ENCODE peak calls at places on chromosomes 1 and 21, in ten cellular contexts. O is transverse colon; B is adrenal gland; X is pancreas; I is right cardiac atrium; A is thoracic aorta; N is IMR-90; E is CD8-positive, alpha-beta T cell; K is prostate gland; V is tibial nerve. Z is an unnamed sample. For H3K4me1, the result is how much of the 10 kb centered on the place peaks cover.

GRCh38 chr1:6351480-6352137 is 42.0 kb downstream of the ACOT7 start:
- DNase-seq in O (peak), B (peak), X (peak), I (no peak), A (no peak), N (no peak), E (no peak), K (peak), V (no peak), Z (peak)

GRCh38 chr1:36900128-36900527 is 134.2 kb downstream of the GRIK3 start:
- DNase-seq in O (no peak), B (no peak), X (no peak), I (no peak), A (no peak), N (no peak), E (no peak), K (no peak), V (no peak), Z (no peak)

GRCh38 chr1:90721210-90722194 is 4.4 kb upstream of the BARHL2 start:
- DNase-seq in O (peak), B (no peak), X (no peak), I (peak), A (no peak), N (peak), E (no peak), K (no peak), V (no peak), Z (peak)

GRCh38 chr1:13732971-13733667 is 33.1 kb downstream of the PRDM2 start:
- DNase-seq in O (no peak), B (no peak), X (no peak), I (no peak), A (no peak), N (no peak), E (peak), K (no peak), V (no peak), Z (no peak)

GRCh38 chr1:16175610-16176553 is 20.0 kb upstream of the EPHA2 start:
- DNase-seq in O (peak), B (peak), X (peak), I (peak), A (peak), N (peak), E (no peak), K (peak), V (peak), Z (peak)

GRCh38 chr21:33232640-33233039 is 2.9 kb downstream of the IFNAR2 start:
- DNase-seq in O (no peak), B (no peak), X (no peak), I (no peak), A (no peak), N (no peak), E (no peak), K (no peak), V (no peak), Z (no peak)

GRCh38 chr21:45534591-45535331 is 7.5 kb downstream of the SLC19A1 start:
- DNase-seq in O (peak), B (peak), X (peak), I (peak), A (no peak), N (no peak), E (peak), K (no peak), V (peak), Z (no peak)

GRCh38 chr1:229557214-229557850 is 1.2 kb downstream of the ABCB10 start:
- DNase-seq in O (no peak), B (no peak), X (no peak), I (no peak), A (no peak), N (peak), E (no peak), K (no peak), V (no peak), Z (no peak)

GRCh38 chr1:54417123-54417522 is 10.9 kb upstream of the SSBP3 start:
- DNase-seq in O (no peak), B (no peak), X (no peak), I (no peak), A (no peak), N (no peak), E (no peak), K (no peak), V (no peak), Z (no peak)

GRCh38 chr1:107803579-107803978 is 161.4 kb downstream of the VAV3 start:
- DNase-seq in O (no peak), B (no peak), X (no peak), I (no peak), A (no peak), N (no peak), E (no peak), K (no peak), V (no peak), Z (no peak)

GRCh38 chr1:179816196-179816960 is 61.2 kb downstream of the TOR1AIP2 start:
- DNase-seq in O (no peak), B (no peak), X (no peak), I (peak), A (no peak), N (peak), E (no peak), K (no peak), V (peak), Z (no peak)

GRCh38 chr1:19372136-19372514 is 60.0 kb downstream of the SLC66A1 start:
- DNase-seq in O (no peak), B (no peak), X (no peak), I (no peak), A (no peak), N (no peak), E (no peak), K (no peak), V (no peak), Z (no peak)

GRCh38 chr1:21308330-21308729 is 18.1 kb upstream of the ECE1 start:
- DNase-seq in O (no peak), B (no peak), X (no peak), I (no peak), A (no peak), N (no peak), E (no peak), K (no peak), V (no peak), Z (no peak)

GRCh38 chr1:168739908-168740307 is 10.9 kb upstream of the DPT start:
- DNase-seq in O (no peak), B (no peak), X (no peak), I (no peak), A (no peak), N (no peak), E (no peak), K (no peak), V (no peak), Z (no peak)

GRCh38 chr1:18999287-18999852 is 42.9 kb upstream of the IFFO2 start:
- DNase-seq in O (no peak), B (no peak), X (no peak), I (no peak), A (peak), N (peak), E (no peak), K (peak), V (no peak), Z (no peak)

GRCh38 chr1:10821388-10821787 is 24.9 kb upstream of the CASZ1 start:
- DNase-seq in O (no peak), B (no peak), X (no peak), I (no peak), A (no peak), N (no peak), E (no peak), K (no peak), V (no peak), Z (no peak)

GRCh38 chr1:51663721-51664120 is 46.8 kb downstream of the OSBPL9 start:
- DNase-seq in O (no peak), B (no peak), X (no peak), I (no peak), A (no peak), N (no peak), E (no peak), K (no peak), V (no peak), Z (no peak)

GRCh38 chr1:51663105-51663504 is 46.2 kb downstream of the OSBPL9 start:
- DNase-seq in O (no peak), B (no peak), X (no peak), I (no peak), A (no peak), N (peak), E (no peak), K (no peak), V (no peak), Z (no peak)

GRCh38 chr1:51667556-51667955 is 50.7 kb downstream of the OSBPL9 start:
- DNase-seq in O (no peak), B (no peak), X (no peak), I (no peak), A (no peak), N (no peak), E (no peak), K (no peak), V (no peak), Z (no peak)

GRCh38 chr1:51666463-51666862 is 49.6 kb downstream of the OSBPL9 start:
- DNase-seq in O (no peak), B (peak), X (no peak), I (peak), A (peak), N (peak), E (no peak), K (no peak), V (no peak), Z (no peak)

DNA sequence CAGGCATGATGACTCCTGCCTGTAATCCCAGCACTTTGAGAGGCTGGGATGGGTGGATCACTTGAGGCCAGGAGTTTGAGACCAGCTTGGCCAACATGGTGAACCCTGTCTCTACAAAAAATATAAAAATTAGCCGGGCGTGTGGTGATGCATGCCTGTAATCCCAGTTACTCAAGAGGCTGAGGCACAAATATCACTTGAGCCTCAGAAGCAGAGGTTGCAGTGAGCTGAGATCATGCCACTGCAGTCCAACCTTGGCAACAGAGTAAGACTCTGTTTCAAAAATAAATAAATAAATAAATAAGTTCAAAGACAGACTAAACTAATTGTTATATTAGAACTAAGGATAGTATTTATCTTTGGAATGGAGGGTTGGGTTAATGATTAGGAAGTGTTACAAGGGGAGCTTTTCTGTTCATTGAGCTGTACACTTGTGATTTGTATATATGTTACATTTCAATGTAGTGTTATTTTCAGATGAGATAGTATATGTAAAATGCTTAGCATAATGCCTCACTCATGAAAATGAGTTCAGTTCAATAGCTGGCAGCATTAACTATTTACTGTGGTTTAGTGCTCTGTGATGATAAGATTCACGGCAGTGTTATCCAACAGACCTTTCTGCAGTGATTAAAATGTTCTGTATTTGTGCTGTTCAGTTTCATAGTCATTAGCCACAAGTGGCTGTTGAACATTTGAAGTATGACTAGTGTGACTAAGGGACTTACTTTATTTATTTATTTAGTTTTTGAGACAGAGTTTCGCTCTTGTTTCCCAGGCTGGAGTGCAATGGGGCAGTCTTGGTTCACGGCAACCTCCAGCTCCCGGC is 47.7 kb downstream of the OSBPL9 start:
- DNase-seq in O (no peak), B (no peak), X (no peak), I (no peak), A (no peak), N (peak), E (no peak), K (no peak), V (no peak), Z (no peak)
- H3K4me1 ChIP-seq in O (under half), B (under half), X (under half), I (under half), A (under half), N (under half), E (under half), K (under half), V (half or more), Z (under half)

GRCh38 chr1:33126411-33127000 is 45.6 kb downstream of the AZIN2 start:
- DNase-seq in O (no peak), B (no peak), X (no peak), I (no peak), A (no peak), N (no peak), E (no peak), K (no peak), V (no peak), Z (no peak)

GRCh38 chr1:33130297-33130696 is 49.3 kb downstream of the AZIN2 start:
- DNase-seq in O (no peak), B (no peak), X (no peak), I (no peak), A (no peak), N (peak), E (no peak), K (no peak), V (no peak), Z (no peak)

GRCh38 chr1:33127001-33127823 is 46.3 kb downstream of the AZIN2 start:
- DNase-seq in O (peak), B (peak), X (peak), I (peak), A (peak), N (peak), E (peak), K (peak), V (peak), Z (peak)

GRCh38 chr1:33131191-33131590 is 50.2 kb downstream of the AZIN2 start:
- DNase-seq in O (no peak), B (no peak), X (no peak), I (no peak), A (no peak), N (no peak), E (no peak), K (no peak), V (no peak), Z (no peak)

GRCh38 chr1:33128781-33129180 is 47.8 kb downstream of the AZIN2 start:
- DNase-seq in O (no peak), B (no peak), X (no peak), I (no peak), A (no peak), N (no peak), E (no peak), K (no peak), V (no peak), Z (no peak)
- H3K27ac ChIP-seq in O (no peak), B (no peak), X (no peak), I (no peak), A (no peak), N (no peak), E (no peak), K (no peak), V (no peak), Z (no peak)

GRCh38 chr1:206709772-206710456 is 25.2 kb downstream of the MAPKAPK2 start:
- DNase-seq in O (no peak), B (no peak), X (no peak), I (no peak), A (no peak), N (peak), E (no peak), K (no peak), V (no peak), Z (no peak)
- H3K4me1 ChIP-seq in O (half or more), B (under half), X (under half), I (under half), A (half or more), N (under half), E (half or more), K (under half), V (half or more), Z (under half)

GRCh38 chr1:53051676-53052075 is 10.3 kb upstream of the PODN start:
- DNase-seq in O (no peak), B (no peak), X (no peak), I (no peak), A (no peak), N (no peak), E (no peak), K (no peak), V (no peak), Z (no peak)

GRCh38 chr1:53061859-53062714 is at the start of gene PODN:
- DNase-seq in O (no peak), B (no peak), X (peak), I (peak), A (no peak), N (no peak), E (no peak), K (no peak), V (peak), Z (peak)

GRCh38 chr1:53061123-53061858 is 722 bp upstream of the PODN start:
- DNase-seq in O (no peak), B (no peak), X (peak), I (peak), A (no peak), N (no peak), E (no peak), K (no peak), V (peak), Z (peak)

GRCh38 chr1:53060580-53060979 is 1.4 kb upstream of the PODN start:
- DNase-seq in O (no peak), B (peak), X (no peak), I (no peak), A (no peak), N (peak), E (no peak), K (no peak), V (no peak), Z (no peak)

DNA sequence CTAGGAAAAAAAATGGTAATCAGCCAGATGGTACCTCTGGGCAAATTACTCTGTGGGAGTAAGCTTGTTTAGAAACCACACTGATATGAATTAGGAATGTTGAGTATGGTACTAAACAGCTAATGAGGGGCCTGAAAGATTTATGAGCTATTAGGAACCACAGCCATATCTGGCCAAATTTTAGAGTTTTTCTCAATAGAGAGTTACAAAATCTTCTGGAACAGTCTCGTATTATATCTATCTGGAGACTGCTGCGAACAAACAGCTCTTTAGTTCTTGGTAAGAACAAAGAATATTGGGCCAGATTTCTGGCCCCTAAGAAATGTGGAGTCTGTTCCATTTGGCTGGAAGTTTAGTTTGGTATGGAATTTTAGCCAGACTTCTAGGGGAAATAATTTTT is 4.9 kb upstream of the PODN start:
- DNase-seq in O (no peak), B (no peak), X (no peak), I (no peak), A (no peak), N (no peak), E (no peak), K (no peak), V (no peak), Z (no peak)
- H3K27ac ChIP-seq in O (peak), B (peak), X (no peak), I (no peak), A (no peak), N (no peak), E (no peak), K (no peak), V (peak), Z (no peak)

GRCh38 chr1:9425859-9426258 is 113.4 kb upstream of the SLC25A33 start:
- DNase-seq in O (no peak), B (no peak), X (no peak), I (no peak), A (no peak), N (no peak), E (peak), K (no peak), V (no peak), Z (no peak)

GRCh38 chr1:9429369-9429766 is 109.9 kb upstream of the SLC25A33 start:
- DNase-seq in O (no peak), B (no peak), X (no peak), I (no peak), A (no peak), N (no peak), E (no peak), K (no peak), V (no peak), Z (no peak)

GRCh38 chr1:9426291-9426711 is 113.0 kb upstream of the SLC25A33 start:
- DNase-seq in O (peak), B (no peak), X (no peak), I (no peak), A (no peak), N (no peak), E (peak), K (no peak), V (no peak), Z (peak)

GRCh38 chr1:9428601-9429368 is 110.5 kb upstream of the SLC25A33 start:
- DNase-seq in O (peak), B (peak), X (peak), I (peak), A (peak), N (peak), E (peak), K (peak), V (peak), Z (peak)

DNA sequence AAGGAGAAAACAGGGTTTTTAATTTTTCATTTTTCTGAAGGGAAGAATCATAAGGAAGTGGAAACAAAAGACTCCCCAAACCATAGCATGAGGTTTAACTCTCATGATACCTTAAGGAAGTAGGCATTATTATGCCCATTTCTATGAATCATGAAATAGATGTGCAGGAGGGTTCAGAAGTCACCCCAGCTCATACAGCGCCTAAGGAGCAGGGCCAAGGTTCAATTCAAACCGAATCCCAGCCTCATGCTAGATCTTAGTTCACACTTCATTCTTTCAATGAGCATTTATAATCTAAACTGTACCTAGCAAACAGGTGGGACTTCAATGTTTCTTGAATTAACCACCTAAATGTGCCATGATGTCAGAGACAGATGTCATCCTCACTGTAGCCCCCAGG is 111.9 kb upstream of the SLC25A33 start:
- DNase-seq in O (no peak), B (no peak), X (no peak), I (no peak), A (no peak), N (no peak), E (no peak), K (no peak), V (no peak), Z (peak)
- H3K4me1 ChIP-seq in O (under half), B (under half), X (under half), I (under half), A (under half), N (under half), E (under half), K (under half), V (under half), Z (under half)

DNA sequence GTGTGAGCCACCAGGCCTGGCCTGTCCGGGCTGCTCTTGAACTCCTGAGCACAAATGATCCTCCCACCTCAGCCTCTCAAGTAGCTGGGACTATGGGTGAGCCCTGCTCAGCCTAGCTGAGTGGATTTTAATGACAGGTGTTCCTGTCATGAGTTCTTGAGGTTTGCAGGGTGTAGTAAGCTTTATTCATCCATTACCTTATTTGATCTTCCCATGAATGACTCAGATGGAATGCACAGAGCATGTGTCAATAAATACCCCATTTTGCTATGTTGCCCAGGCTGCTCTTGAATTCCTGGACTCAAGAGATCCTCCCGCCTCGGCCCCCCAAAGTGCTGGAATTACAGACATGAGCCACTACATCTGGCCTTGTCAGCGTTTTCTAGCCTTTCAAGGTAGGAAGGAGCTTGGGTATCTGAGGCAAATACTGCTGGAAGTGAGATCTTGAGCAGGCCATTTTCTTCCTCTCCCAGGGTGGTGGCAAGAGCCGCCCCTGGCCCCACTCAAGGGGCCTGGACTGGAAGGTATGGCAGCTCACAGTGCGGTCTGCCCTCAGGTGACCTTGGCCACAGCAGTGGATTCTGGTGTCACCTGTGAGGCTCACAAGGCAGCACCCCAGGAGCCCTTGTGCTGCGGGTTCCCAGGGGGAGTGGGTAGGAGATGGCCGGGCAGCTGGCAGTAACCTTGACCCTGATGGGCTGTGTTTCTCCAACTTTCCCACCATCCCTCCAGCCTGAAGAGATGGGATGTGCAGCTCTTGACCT is 20.0 kb downstream of the PIK3CD start:
- DNase-seq in O (no peak), B (no peak), X (no peak), I (no peak), A (no peak), N (peak), E (peak), K (no peak), V (no peak), Z (no peak)
- H3K27ac ChIP-seq in O (no peak), B (no peak), X (no peak), I (no peak), A (no peak), N (peak), E (no peak), K (no peak), V (no peak), Z (no peak)